ENCODE peak calls at places on chromosomes 6 and 20, in four cellular contexts. S is iPS-NIHi11; K is stimulated activated CD4-positive, alpha-beta T cell treated with anti-CD3 and anti-CD28 coated beads, Interleukin-4, amount 100 ng/mL, for 48 hours; T is hippocampal formation. U is an unnamed sample.

GRCh38 chr6:161444464-161444863 is 170.6 kb upstream of the AGPAT4 start:
- DNase-seq in S (peak; percentile 23), K (peak; percentile 11), T (peak; percentile 64), U (peak; percentile 65)

GRCh38 chr20:57298457-57298856 is 31.1 kb upstream of the SPO11 start:
- DNase-seq in S (no peak), K (no peak), T (no peak), U (no peak)

GRCh38 chr20:4091332-4092135 is 76.2 kb upstream of the RNF24 start:
- DNase-seq in S (peak; percentile 85), K (peak; percentile 45), T (no peak), U (no peak)

GRCh38 chr20:53331151-53331973 is 262.3 kb downstream of the ZNF217 start:
- DNase-seq in S (peak; percentile 55), K (no peak), T (no peak), U (no peak)

GRCh38 chr6:4466260-4466659 is 309.9 kb upstream of the CDYL start:
- DNase-seq in S (no peak), K (no peak), T (no peak), U (peak; percentile 44)

GRCh38 chr6:168280899-168281245 is 38.7 kb downstream of the DACT2 start:
- DNase-seq in S (no peak), K (no peak), T (no peak), U (no peak)

GRCh38 chr6:157393667-157394329 is 12.8 kb downstream of the ZDHHC14 start:
- DNase-seq in S (no peak), K (no peak), T (no peak), U (no peak)

GRCh38 chr6:135531954-135532490 is 34.5 kb upstream of the AHI1 start:
- DNase-seq in S (no peak), K (no peak), T (no peak), U (no peak)

GRCh38 chr6:151464702-151465101 is 12.8 kb upstream of the RMND1 start:
- DNase-seq in S (no peak), K (no peak), T (no peak), U (no peak)

GRCh38 chr6:116536216-116536621 is 9.3 kb downstream of the TRAPPC3L start:
- DNase-seq in S (peak; percentile 40), K (no peak), T (peak; percentile 52), U (peak; percentile 67)

GRCh38 chr6:64049736-64050135 is 414.1 kb downstream of the PHF3 start:
- DNase-seq in S (no peak), K (no peak), T (no peak), U (no peak)

GRCh38 chr6:152054441-152054840 is 247.0 kb downstream of the ESR1 start:
- DNase-seq in S (no peak), K (no peak), T (no peak), U (no peak)

GRCh38 chr6:134317471-134318131 is at the start of gene SGK1:
- DNase-seq in S (peak; percentile 44), K (peak; percentile 6), T (peak; percentile 79), U (peak; percentile 82)

GRCh38 chr20:16581241-16581640 is 8.0 kb upstream of the KIF16B start:
- DNase-seq in S (no peak), K (no peak), T (no peak), U (no peak)

GRCh38 chr6:144585217-144585814 is 300.2 kb downstream of the UTRN start:
- DNase-seq in S (peak; percentile 21), K (no peak), T (peak; percentile 30), U (peak; percentile 73)

GRCh38 chr20:44618318-44618731 is 33.2 kb downstream of the ADA start:
- DNase-seq in S (no peak), K (peak; percentile 18), T (no peak), U (no peak)

GRCh38 chr6:56667336-56667735 is 24.6 kb upstream of the DST start:
- DNase-seq in S (no peak), K (no peak), T (no peak), U (no peak)

GRCh38 chr6:150930816-150931215 is 65.3 kb downstream of the MTHFD1L start:
- DNase-seq in S (no peak), K (no peak), T (no peak), U (no peak)

GRCh38 chr6:111361648-111362047 is 121.4 kb downstream of the REV3L start:
- DNase-seq in S (peak; percentile 53), K (no peak), T (peak; percentile 50), U (peak; percentile 70)

GRCh38 chr6:13354331-13355042 is 26.1 kb upstream of the TBC1D7 start:
- DNase-seq in S (no peak), K (no peak), T (peak; percentile 40), U (peak; percentile 73)

GRCh38 chr6:148166339-148166949 is 176.2 kb upstream of the SASH1 start:
- DNase-seq in S (peak; percentile 36), K (no peak), T (peak; percentile 65), U (peak; percentile 89)

U was measured in pons.